ENCODE peak calls at places on chromosome 4, in six cellular contexts. One of them, this sample, is unnamed.

GRCh38 chr4:37799941-37800554 is 26.4 kb upstream of the PGM2 start:
- DNase-seq in nucleus accumbens: no peak
- DNase-seq in adipocyte: no peak
- DNase-seq in naive B cell: no peak
- DNase-seq in aorta: no peak
- DNase-seq in A549: no peak
- DNase-seq in this sample: no peak

GRCh38 chr4:48341776-48342558 is 638 bp downstream of the SLAIN2 start:
- DNase-seq in nucleus accumbens: peak
- DNase-seq in adipocyte: peak
- DNase-seq in naive B cell: no peak
- DNase-seq in aorta: peak
- DNase-seq in A549: no peak
- DNase-seq in this sample: peak

GRCh38 chr4:70138751-70139150 is 15.3 kb upstream of the PRR27 start:
- DNase-seq in nucleus accumbens: no peak
- DNase-seq in adipocyte: no peak
- DNase-seq in naive B cell: no peak
- DNase-seq in aorta: no peak
- DNase-seq in A549: no peak
- DNase-seq in this sample: no peak

GRCh38 chr4:95963456-95963855 is 123.6 kb downstream of the PDHA2 start:
- DNase-seq in nucleus accumbens: no peak
- DNase-seq in adipocyte: no peak
- DNase-seq in naive B cell: no peak
- DNase-seq in aorta: no peak
- DNase-seq in A549: no peak
- DNase-seq in this sample: no peak

GRCh38 chr4:122249357-122249756 is 97.2 kb downstream of the BLTP1 start:
- DNase-seq in nucleus accumbens: no peak
- DNase-seq in adipocyte: no peak
- DNase-seq in naive B cell: no peak
- DNase-seq in aorta: no peak
- DNase-seq in A549: no peak
- DNase-seq in this sample: no peak

GRCh38 chr4:158462611-158463010 is 59.1 kb upstream of the RXFP1 start:
- DNase-seq in nucleus accumbens: no peak
- DNase-seq in adipocyte: no peak
- DNase-seq in naive B cell: no peak
- DNase-seq in aorta: no peak
- DNase-seq in A549: no peak
- DNase-seq in this sample: no peak

GRCh38 chr4:168955674-168956073 is 54.4 kb downstream of the CBR4 start:
- DNase-seq in nucleus accumbens: no peak
- DNase-seq in adipocyte: peak
- DNase-seq in naive B cell: no peak
- DNase-seq in aorta: no peak
- DNase-seq in A549: no peak
- DNase-seq in this sample: no peak

GRCh38 chr4:86927843-86928395 is 6.9 kb upstream of the AFF1 start:
- DNase-seq in nucleus accumbens: no peak
- DNase-seq in adipocyte: peak
- DNase-seq in naive B cell: no peak
- DNase-seq in aorta: no peak
- DNase-seq in A549: peak
- DNase-seq in this sample: no peak

GRCh38 chr4:3226467-3226866 is 22.5 kb upstream of the MSANTD1 start:
- DNase-seq in nucleus accumbens: no peak
- DNase-seq in adipocyte: no peak
- DNase-seq in naive B cell: no peak
- DNase-seq in aorta: peak
- DNase-seq in A549: no peak
- DNase-seq in this sample: no peak

GRCh38 chr4:55080174-55080865 is 45.1 kb downstream of the KDR start:
- DNase-seq in nucleus accumbens: no peak
- DNase-seq in adipocyte: peak
- DNase-seq in naive B cell: no peak
- DNase-seq in aorta: no peak
- DNase-seq in A549: no peak
- DNase-seq in this sample: no peak

GRCh38 chr4:137471895-137472294 is 60.4 kb downstream of the PCDH18 start:
- DNase-seq in nucleus accumbens: no peak
- DNase-seq in adipocyte: peak
- DNase-seq in naive B cell: no peak
- DNase-seq in aorta: no peak
- DNase-seq in A549: no peak
- DNase-seq in this sample: no peak

GRCh38 chr4:145048817-145049216 is 49.2 kb downstream of the ANAPC10 start:
- DNase-seq in nucleus accumbens: no peak
- DNase-seq in adipocyte: no peak
- DNase-seq in naive B cell: no peak
- DNase-seq in aorta: no peak
- DNase-seq in A549: no peak
- DNase-seq in this sample: no peak

GRCh38 chr4:60897415-60897814 is 302.7 kb upstream of the ADGRL3 start:
- DNase-seq in nucleus accumbens: no peak
- DNase-seq in adipocyte: no peak
- DNase-seq in naive B cell: no peak
- DNase-seq in aorta: no peak
- DNase-seq in A549: no peak
- DNase-seq in this sample: no peak

GRCh38 chr4:7420661-7421040 is 14.1 kb downstream of the PSAPL1 start:
- DNase-seq in nucleus accumbens: no peak
- DNase-seq in adipocyte: no peak
- DNase-seq in naive B cell: no peak
- DNase-seq in aorta: peak
- DNase-seq in A549: no peak
- DNase-seq in this sample: no peak

GRCh38 chr4:6134612-6135220 is 65.6 kb downstream of the JAKMIP1 start:
- DNase-seq in nucleus accumbens: no peak
- DNase-seq in adipocyte: no peak
- DNase-seq in naive B cell: no peak
- DNase-seq in aorta: peak
- DNase-seq in A549: peak
- DNase-seq in this sample: no peak

GRCh38 chr4:17578482-17578891 is 1.5 kb downstream of the LAP3 start:
- DNase-seq in nucleus accumbens: no peak
- DNase-seq in adipocyte: peak
- DNase-seq in naive B cell: peak
- DNase-seq in aorta: no peak
- DNase-seq in A549: no peak
- DNase-seq in this sample: no peak

GRCh38 chr4:13980317-13980716 is 352.8 kb upstream of the BOD1L1 start:
- DNase-seq in nucleus accumbens: no peak
- DNase-seq in adipocyte: peak
- DNase-seq in naive B cell: no peak
- DNase-seq in aorta: no peak
- DNase-seq in A549: no peak
- DNase-seq in this sample: no peak

GRCh38 chr4:149795256-149795655 is 20.4 kb downstream of the IQCM start:
- DNase-seq in nucleus accumbens: no peak
- DNase-seq in adipocyte: no peak
- DNase-seq in naive B cell: no peak
- DNase-seq in aorta: no peak
- DNase-seq in A549: no peak
- DNase-seq in this sample: no peak

GRCh38 chr4:159899596-159899995 is 796.7 kb downstream of the RAPGEF2 start:
- DNase-seq in nucleus accumbens: no peak
- DNase-seq in adipocyte: no peak
- DNase-seq in naive B cell: no peak
- DNase-seq in aorta: no peak
- DNase-seq in A549: no peak
- DNase-seq in this sample: no peak

GRCh38 chr4:114257516-114257915 is 278.1 kb upstream of the ARSJ start:
- DNase-seq in nucleus accumbens: no peak
- DNase-seq in adipocyte: peak
- DNase-seq in naive B cell: no peak
- DNase-seq in aorta: no peak
- DNase-seq in A549: no peak
- DNase-seq in this sample: no peak

GRCh38 chr4:13902141-13902540 is 274.6 kb upstream of the BOD1L1 start:
- DNase-seq in nucleus accumbens: no peak
- DNase-seq in adipocyte: no peak
- DNase-seq in naive B cell: no peak
- DNase-seq in aorta: no peak
- DNase-seq in A549: no peak
- DNase-seq in this sample: no peak

GRCh38 chr4:140004580-140005314 is 149.2 kb downstream of the MAML3 start:
- DNase-seq in nucleus accumbens: peak
- DNase-seq in adipocyte: peak
- DNase-seq in naive B cell: no peak
- DNase-seq in aorta: peak
- DNase-seq in A549: no peak
- DNase-seq in this sample: no peak

GRCh38 chr4:183326853-183327252 is 4.6 kb upstream of the CLDN24 start:
- DNase-seq in nucleus accumbens: no peak
- DNase-seq in adipocyte: no peak
- DNase-seq in naive B cell: no peak
- DNase-seq in aorta: no peak
- DNase-seq in A549: no peak
- DNase-seq in this sample: no peak

GRCh38 chr4:94036964-94037363 is 170.7 kb upstream of the SMARCAD1 start:
- DNase-seq in nucleus accumbens: no peak
- DNase-seq in adipocyte: no peak
- DNase-seq in naive B cell: no peak
- DNase-seq in aorta: no peak
- DNase-seq in A549: no peak
- DNase-seq in this sample: no peak

GRCh38 chr4:176726803-176727202 is 65.9 kb downstream of the VEGFC start:
- DNase-seq in nucleus accumbens: no peak
- DNase-seq in adipocyte: no peak
- DNase-seq in naive B cell: no peak
- DNase-seq in aorta: no peak
- DNase-seq in A549: no peak
- DNase-seq in this sample: no peak

GRCh38 chr4:185640809-185641675 is 105.7 kb upstream of the PDLIM3 start:
- DNase-seq in nucleus accumbens: no peak
- DNase-seq in adipocyte: peak
- DNase-seq in naive B cell: peak
- DNase-seq in aorta: no peak
- DNase-seq in A549: peak
- DNase-seq in this sample: no peak

GRCh38 chr4:133151681-133152329 is 2.7 kb downstream of the PCDH10 start:
- DNase-seq in nucleus accumbens: peak
- DNase-seq in adipocyte: peak
- DNase-seq in naive B cell: no peak
- DNase-seq in aorta: peak
- DNase-seq in A549: no peak
- DNase-seq in this sample: peak

GRCh38 chr4:176840166-176840565 is 47.4 kb upstream of the VEGFC start:
- DNase-seq in nucleus accumbens: no peak
- DNase-seq in adipocyte: no peak
- DNase-seq in naive B cell: no peak
- DNase-seq in aorta: no peak
- DNase-seq in A549: no peak
- DNase-seq in this sample: no peak

GRCh38 chr4:112563431-112564200 is 47.6 kb upstream of the NEUROG2 start:
- DNase-seq in nucleus accumbens: no peak
- DNase-seq in adipocyte: no peak
- DNase-seq in naive B cell: no peak
- DNase-seq in aorta: no peak
- DNase-seq in A549: no peak
- DNase-seq in this sample: no peak

GRCh38 chr4:177080388-177080787 is 229.3 kb upstream of the NEIL3 start:
- DNase-seq in nucleus accumbens: no peak
- DNase-seq in adipocyte: no peak
- DNase-seq in naive B cell: no peak
- DNase-seq in aorta: no peak
- DNase-seq in A549: no peak
- DNase-seq in this sample: no peak

This sample was measured in HEK293T.